ENCODE peak calls at places on chromosomes 13 and 19, in seven cellular contexts. One of them, this sample, is unnamed.

GRCh38 chr13:30739646-30740642 is 4.6 kb downstream of the ALOX5AP start:
- DNase-seq in Peyer's patch: peak
- DNase-seq in lung: no peak
- DNase-seq in H9: no peak
- DNase-seq in CD8-positive, alpha-beta T cell: peak
- DNase-seq in A673: peak
- DNase-seq in K562: no peak
- DNase-seq in this sample: no peak

GRCh38 chr13:51626749-51627148 is 42.5 kb downstream of the WDFY2 start:
- DNase-seq in Peyer's patch: no peak
- DNase-seq in lung: no peak
- DNase-seq in H9: no peak
- DNase-seq in CD8-positive, alpha-beta T cell: no peak
- DNase-seq in A673: no peak
- DNase-seq in K562: no peak
- DNase-seq in this sample: no peak

GRCh38 chr13:25977216-25977615 is 74.6 kb downstream of the SHISA2 start:
- DNase-seq in Peyer's patch: no peak
- DNase-seq in lung: no peak
- DNase-seq in H9: peak
- DNase-seq in CD8-positive, alpha-beta T cell: no peak
- DNase-seq in A673: peak
- DNase-seq in K562: no peak
- DNase-seq in this sample: no peak

GRCh38 chr19:46704379-46705076 is 12.4 kb downstream of the PRKD2 start:
- DNase-seq in Peyer's patch: peak
- DNase-seq in lung: peak
- DNase-seq in H9: peak
- DNase-seq in CD8-positive, alpha-beta T cell: peak
- DNase-seq in A673: peak
- DNase-seq in K562: peak
- DNase-seq in this sample: peak

GRCh38 chr13:100262404-100262803 is 173.5 kb downstream of the PCCA start:
- DNase-seq in Peyer's patch: no peak
- DNase-seq in lung: no peak
- DNase-seq in H9: no peak
- DNase-seq in CD8-positive, alpha-beta T cell: no peak
- DNase-seq in A673: no peak
- DNase-seq in K562: no peak
- DNase-seq in this sample: no peak

GRCh38 chr13:77437267-77437666 is 98.2 kb upstream of the SCEL start:
- DNase-seq in Peyer's patch: no peak
- DNase-seq in lung: no peak
- DNase-seq in H9: no peak
- DNase-seq in CD8-positive, alpha-beta T cell: no peak
- DNase-seq in A673: no peak
- DNase-seq in K562: no peak
- DNase-seq in this sample: no peak

GRCh38 chr13:31756346-31756745 is 17.0 kb downstream of the RXFP2 start:
- DNase-seq in Peyer's patch: no peak
- DNase-seq in lung: no peak
- DNase-seq in H9: no peak
- DNase-seq in CD8-positive, alpha-beta T cell: no peak
- DNase-seq in A673: no peak
- DNase-seq in K562: no peak
- DNase-seq in this sample: no peak

GRCh38 chr19:4803736-4804695 is 12.5 kb downstream of the FEM1A start:
- DNase-seq in Peyer's patch: peak
- DNase-seq in lung: peak
- DNase-seq in H9: peak
- DNase-seq in CD8-positive, alpha-beta T cell: peak
- DNase-seq in A673: peak
- DNase-seq in K562: peak
- DNase-seq in this sample: peak

GRCh38 chr19:57321164-57321563 is 892 bp downstream of the ZNF543 start:
- DNase-seq in Peyer's patch: no peak
- DNase-seq in lung: no peak
- DNase-seq in H9: no peak
- DNase-seq in CD8-positive, alpha-beta T cell: no peak
- DNase-seq in A673: no peak
- DNase-seq in K562: no peak
- DNase-seq in this sample: no peak

GRCh38 chr19:55096061-55096701 is 20.5 kb downstream of the EPS8L1 start:
- DNase-seq in Peyer's patch: no peak
- DNase-seq in lung: no peak
- DNase-seq in H9: peak
- DNase-seq in CD8-positive, alpha-beta T cell: no peak
- DNase-seq in A673: no peak
- DNase-seq in K562: no peak
- DNase-seq in this sample: no peak

GRCh38 chr13:106602178-106602577 is 34.2 kb upstream of the ARGLU1 start:
- DNase-seq in Peyer's patch: no peak
- DNase-seq in lung: peak
- DNase-seq in H9: no peak
- DNase-seq in CD8-positive, alpha-beta T cell: no peak
- DNase-seq in A673: no peak
- DNase-seq in K562: no peak
- DNase-seq in this sample: no peak

GRCh38 chr13:38421590-38422560 is 72.2 kb downstream of the UFM1 start:
- DNase-seq in Peyer's patch: no peak
- DNase-seq in lung: no peak
- DNase-seq in H9: no peak
- DNase-seq in CD8-positive, alpha-beta T cell: no peak
- DNase-seq in A673: no peak
- DNase-seq in K562: no peak
- DNase-seq in this sample: no peak

GRCh38 chr13:32838985-32839384 is 177.2 kb upstream of the KL start:
- DNase-seq in Peyer's patch: no peak
- DNase-seq in lung: no peak
- DNase-seq in H9: no peak
- DNase-seq in CD8-positive, alpha-beta T cell: no peak
- DNase-seq in A673: no peak
- DNase-seq in K562: no peak
- DNase-seq in this sample: peak

GRCh38 chr19:50912727-50913716 is 1.8 kb upstream of the KLK4 start:
- DNase-seq in Peyer's patch: no peak
- DNase-seq in lung: no peak
- DNase-seq in H9: no peak
- DNase-seq in CD8-positive, alpha-beta T cell: no peak
- DNase-seq in A673: no peak
- DNase-seq in K562: no peak
- DNase-seq in this sample: no peak

GRCh38 chr19:43305642-43306041 is 36.3 kb upstream of the PSG9 start:
- DNase-seq in Peyer's patch: no peak
- DNase-seq in lung: no peak
- DNase-seq in H9: no peak
- DNase-seq in CD8-positive, alpha-beta T cell: no peak
- DNase-seq in A673: no peak
- DNase-seq in K562: peak
- DNase-seq in this sample: no peak

GRCh38 chr13:113581871-113582270 is 2.7 kb upstream of the TFDP1 start:
- DNase-seq in Peyer's patch: peak
- DNase-seq in lung: no peak
- DNase-seq in H9: peak
- DNase-seq in CD8-positive, alpha-beta T cell: peak
- DNase-seq in A673: no peak
- DNase-seq in K562: no peak
- DNase-seq in this sample: no peak

GRCh38 chr13:27401210-27401609 is 23.2 kb upstream of the GTF3A start:
- DNase-seq in Peyer's patch: peak
- DNase-seq in lung: no peak
- DNase-seq in H9: no peak
- DNase-seq in CD8-positive, alpha-beta T cell: no peak
- DNase-seq in A673: no peak
- DNase-seq in K562: no peak
- DNase-seq in this sample: no peak

GRCh38 chr13:29578300-29579048 is 17.0 kb downstream of the SLC7A1 start:
- DNase-seq in Peyer's patch: no peak
- DNase-seq in lung: no peak
- DNase-seq in H9: no peak
- DNase-seq in CD8-positive, alpha-beta T cell: no peak
- DNase-seq in A673: no peak
- DNase-seq in K562: peak
- DNase-seq in this sample: no peak

GRCh38 chr19:36837525-36837901 is 674 bp downstream of the ZNF790 start:
- DNase-seq in Peyer's patch: no peak
- DNase-seq in lung: no peak
- DNase-seq in H9: no peak
- DNase-seq in CD8-positive, alpha-beta T cell: no peak
- DNase-seq in A673: no peak
- DNase-seq in K562: no peak
- DNase-seq in this sample: no peak

DNA sequence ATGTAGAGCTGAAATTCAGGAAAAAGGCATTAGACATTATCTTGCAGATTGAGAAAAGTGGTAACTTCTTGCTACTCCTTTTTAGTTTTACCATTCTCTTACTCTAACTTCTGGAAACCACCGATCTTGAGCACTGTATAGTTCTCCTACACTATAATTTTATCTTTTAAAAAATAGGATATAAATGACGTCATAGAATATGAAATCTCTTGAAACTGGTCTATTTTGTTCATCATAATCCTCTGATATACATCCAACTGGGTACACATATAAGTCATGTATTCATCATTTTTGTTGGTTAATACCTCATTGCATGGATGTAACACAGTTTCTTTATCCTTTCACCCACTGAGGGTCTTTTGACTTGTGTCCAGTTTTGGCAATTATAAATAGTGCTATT is 629.9 kb upstream of the PRR20A start:
- DNase-seq in Peyer's patch: no peak
- DNase-seq in lung: no peak
- DNase-seq in H9: no peak
- DNase-seq in CD8-positive, alpha-beta T cell: no peak
- DNase-seq in A673: no peak
- DNase-seq in K562: no peak
- DNase-seq in this sample: no peak
- H3K27ac ChIP-seq in Peyer's patch: no peak
- H3K27ac ChIP-seq in lung: no peak
- H3K27ac ChIP-seq in H9: no peak
- H3K27ac ChIP-seq in CD8-positive, alpha-beta T cell: no peak
- H3K27ac ChIP-seq in A673: no peak
- H3K27ac ChIP-seq in K562: no peak
- H3K27ac ChIP-seq in this sample: no peak

GRCh38 chr13:110916671-110917142 is 1.8 kb upstream of the ANKRD10 start:
- DNase-seq in Peyer's patch: no peak
- DNase-seq in lung: no peak
- DNase-seq in H9: no peak
- DNase-seq in CD8-positive, alpha-beta T cell: no peak
- DNase-seq in A673: no peak
- DNase-seq in K562: no peak
- DNase-seq in this sample: no peak
- H3K27ac ChIP-seq in Peyer's patch: no peak
- H3K27ac ChIP-seq in lung: no peak
- H3K27ac ChIP-seq in H9: no peak
- H3K27ac ChIP-seq in CD8-positive, alpha-beta T cell: no peak
- H3K27ac ChIP-seq in A673: no peak
- H3K27ac ChIP-seq in K562: no peak
- H3K27ac ChIP-seq in this sample: no peak

DNA sequence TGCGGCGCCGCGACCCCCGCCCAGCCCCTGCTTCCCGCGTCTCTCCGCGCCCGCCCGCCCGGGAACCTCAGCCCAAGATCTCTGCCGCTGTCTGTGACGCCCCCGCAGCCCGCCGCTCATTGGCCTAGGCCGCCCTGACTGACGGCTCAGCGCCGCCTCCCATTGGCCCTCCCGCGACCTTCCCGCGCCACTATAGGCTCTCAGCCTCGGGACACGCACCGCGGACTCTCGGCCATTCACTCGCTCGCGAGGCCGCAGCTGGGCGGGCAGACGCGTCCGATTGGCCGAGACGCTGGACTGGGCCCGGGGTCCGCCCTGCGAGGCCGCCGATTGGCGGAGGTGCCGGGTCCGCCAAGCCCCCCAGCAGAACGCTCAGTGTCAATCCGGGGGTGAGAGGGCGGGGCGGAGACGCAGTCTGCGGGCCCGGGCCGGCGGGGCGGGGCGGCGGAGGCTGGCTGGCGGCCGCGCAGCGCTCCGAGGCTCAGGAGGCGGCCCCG is at the start of gene PRKACA:
- DNase-seq in Peyer's patch: peak
- DNase-seq in lung: peak
- DNase-seq in H9: peak
- DNase-seq in CD8-positive, alpha-beta T cell: peak
- DNase-seq in A673: peak
- DNase-seq in K562: peak
- DNase-seq in this sample: peak
- H3K27ac ChIP-seq in Peyer's patch: peak
- H3K27ac ChIP-seq in lung: peak
- H3K27ac ChIP-seq in H9: no peak
- H3K27ac ChIP-seq in CD8-positive, alpha-beta T cell: peak
- H3K27ac ChIP-seq in A673: peak
- H3K27ac ChIP-seq in K562: peak
- H3K27ac ChIP-seq in this sample: peak

GRCh38 chr19:35070471-35070870 is 28.9 kb downstream of the HPN start:
- DNase-seq in Peyer's patch: no peak
- DNase-seq in lung: no peak
- DNase-seq in H9: no peak
- DNase-seq in CD8-positive, alpha-beta T cell: no peak
- DNase-seq in A673: no peak
- DNase-seq in K562: no peak
- DNase-seq in this sample: no peak

GRCh38 chr19:35068941-35069634 is 27.6 kb downstream of the HPN start:
- DNase-seq in Peyer's patch: no peak
- DNase-seq in lung: no peak
- DNase-seq in H9: no peak
- DNase-seq in CD8-positive, alpha-beta T cell: no peak
- DNase-seq in A673: no peak
- DNase-seq in K562: no peak
- DNase-seq in this sample: no peak

GRCh38 chr19:35066121-35066520 is 24.6 kb downstream of the HPN start:
- DNase-seq in Peyer's patch: no peak
- DNase-seq in lung: no peak
- DNase-seq in H9: no peak
- DNase-seq in CD8-positive, alpha-beta T cell: no peak
- DNase-seq in A673: no peak
- DNase-seq in K562: no peak
- DNase-seq in this sample: no peak

GRCh38 chr19:35066691-35067563 is 25.4 kb downstream of the HPN start:
- DNase-seq in Peyer's patch: peak
- DNase-seq in lung: peak
- DNase-seq in H9: peak
- DNase-seq in CD8-positive, alpha-beta T cell: peak
- DNase-seq in A673: peak
- DNase-seq in K562: peak
- DNase-seq in this sample: peak

GRCh38 chr19:35069706-35070105 is 28.2 kb downstream of the HPN start:
- DNase-seq in Peyer's patch: no peak
- DNase-seq in lung: no peak
- DNase-seq in H9: no peak
- DNase-seq in CD8-positive, alpha-beta T cell: no peak
- DNase-seq in A673: no peak
- DNase-seq in K562: no peak
- DNase-seq in this sample: no peak
- H3K27ac ChIP-seq in Peyer's patch: no peak
- H3K27ac ChIP-seq in lung: no peak
- H3K27ac ChIP-seq in H9: no peak
- H3K27ac ChIP-seq in CD8-positive, alpha-beta T cell: no peak
- H3K27ac ChIP-seq in A673: no peak
- H3K27ac ChIP-seq in K562: no peak
- H3K27ac ChIP-seq in this sample: no peak